ENCODE peak calls at places on chromosomes 13 and 19, in four cellular contexts. O, X, G and S are unnamed samples.

GRCh38 chr13:43725460-43725859 is 61.3 kb downstream of the ENOX1 start:
- DNase-seq in O (no peak), X (no peak), G (no peak), S (no peak)

GRCh38 chr13:64274481-64275217 is 2859.0 kb upstream of the PCDH20 start:
- DNase-seq in O (peak; percentile 50), X (no peak), G (no peak), S (no peak)

GRCh38 chr13:109816979-109817275 is 30.5 kb upstream of the IRS2 start:
- DNase-seq in O (no peak), X (no peak), G (no peak), S (no peak)

GRCh38 chr19:38210458-38210987 is 13.5 kb downstream of the DPF1 start:
- DNase-seq in O (peak; percentile 67), X (no peak), G (no peak), S (no peak)

GRCh38 chr19:55116232-55117062 is 990 bp downstream of the PPP1R12C start:
- DNase-seq in O (peak; percentile 49), X (no peak), G (peak; percentile 63), S (peak; percentile 87)

GRCh38 chr19:2648528-2648937 is 54.0 kb downstream of the GNG7 start:
- DNase-seq in O (peak; percentile 82), X (peak; percentile 56), G (peak; percentile 79), S (peak; percentile 83)

GRCh38 chr13:38656699-38657098 is 30.2 kb upstream of the FREM2 start:
- DNase-seq in O (no peak), X (no peak), G (no peak), S (no peak)

GRCh38 chr19:913080-913748 is at the start of gene R3HDM4:
- DNase-seq in O (peak; percentile 69), X (no peak), G (peak; percentile 92), S (no peak)

GRCh38 chr13:67643656-67644055 is 413.5 kb upstream of the PCDH9 start:
- DNase-seq in O (no peak), X (no peak), G (no peak), S (no peak)

GRCh38 chr19:55490478-55491436 is 2.5 kb downstream of the SSC5D start:
- DNase-seq in O (no peak), X (no peak), G (no peak), S (no peak)

GRCh38 chr19:6822311-6822670 is 49.8 kb downstream of the VAV1 start:
- DNase-seq in O (no peak), X (no peak), G (no peak), S (no peak)

GRCh38 chr19:42291437-42291815 is 10.5 kb upstream of the PRR19 start:
- DNase-seq in O (no peak), X (no peak), G (no peak), S (no peak)

GRCh38 chr19:42289556-42290041 is 12.3 kb upstream of the PRR19 start:
- DNase-seq in O (no peak), X (no peak), G (no peak), S (no peak)

GRCh38 chr19:42288881-42289555 is 12.9 kb upstream of the PRR19 start:
- DNase-seq in O (no peak), X (no peak), G (no peak), S (no peak)

GRCh38 chr19:42290523-42291436 is 11.2 kb upstream of the PRR19 start:
- DNase-seq in O (peak; percentile 58), X (no peak), G (no peak), S (peak; percentile 43)

GRCh38 chr19:42290136-42290522 is 11.8 kb upstream of the PRR19 start:
- DNase-seq in O (no peak), X (no peak), G (no peak), S (no peak)
- TF ChIP-seq SPI1 in O (no peak), X (no peak), G (no peak), S (no peak)

DNA sequence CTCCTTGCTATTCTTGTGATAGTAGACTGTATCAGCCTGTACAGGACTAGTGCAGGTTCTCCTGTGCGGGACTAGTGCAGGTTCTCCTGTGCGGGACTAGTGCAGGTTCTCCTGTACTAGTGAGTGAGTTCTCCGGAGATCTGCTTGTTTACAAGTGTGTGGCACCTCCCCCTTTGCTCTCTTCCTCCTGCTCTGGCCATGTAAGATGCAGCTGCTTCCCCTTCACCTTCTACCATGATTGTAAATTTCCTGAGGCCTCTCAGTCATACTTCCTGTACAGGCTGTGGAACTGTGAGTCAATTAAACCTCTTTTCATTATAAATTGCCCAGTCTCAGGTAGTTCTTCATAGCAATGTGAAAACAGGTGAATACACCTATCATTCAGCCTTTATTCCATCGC is 289.6 kb downstream of the TEX29 start:
- DNase-seq in O (no peak), X (no peak), G (no peak), S (no peak)
- TF ChIP-seq SPI1 in O (no peak), X (no peak), G (no peak), S (no peak)

GRCh38 chr13:20570540-20570939 is 3.6 kb downstream of the IFT88 start:
- DNase-seq in O (no peak), X (no peak), G (no peak), S (no peak)
- TF ChIP-seq SPI1 in O (no peak), X (no peak), G (no peak), S (no peak)

GRCh38 chr19:15137777-15138176 is 30.6 kb downstream of the SYDE1 start:
- DNase-seq in O (no peak), X (no peak), G (no peak), S (no peak)
- TF ChIP-seq SPI1 in O (no peak), X (no peak), G (no peak), S (no peak)

DNA sequence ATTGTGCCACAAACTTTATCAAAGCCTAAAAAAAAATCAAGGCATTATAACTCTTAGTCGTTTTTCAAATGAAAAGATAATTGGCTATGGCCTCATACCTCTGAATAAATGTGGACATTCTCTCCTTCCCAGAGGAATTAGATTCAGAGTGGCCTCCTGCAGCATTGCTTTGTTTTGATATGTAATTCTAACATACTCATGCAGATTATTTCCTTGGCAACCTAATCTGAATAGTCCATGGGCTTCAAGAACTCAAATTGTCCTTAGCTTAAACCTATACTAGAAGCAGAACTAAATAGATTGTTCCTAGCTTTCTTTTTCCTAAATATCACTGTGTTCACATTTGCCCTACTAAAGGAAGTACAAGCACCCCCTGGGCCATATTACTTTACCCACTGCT is 1146.9 kb downstream of the OLFM4 start:
- DNase-seq in O (no peak), X (no peak), G (no peak), S (no peak)
- TF ChIP-seq SPI1 in O (no peak), X (no peak), G (no peak), S (no peak)

GRCh38 chr13:77565635-77566034 is 30.1 kb downstream of the SCEL start:
- DNase-seq in O (no peak), X (no peak), G (no peak), S (no peak)
- TF ChIP-seq SPI1 in O (no peak), X (no peak), G (no peak), S (no peak)

GRCh38 chr19:3699741-3700241 is 477 bp downstream of the PIP5K1C start:
- DNase-seq in O (no peak), X (no peak), G (no peak), S (no peak)

GRCh38 chr19:3700242-3701032 is at the start of gene PIP5K1C:
- DNase-seq in O (peak; percentile 97), X (peak; percentile 47), G (peak; percentile 98), S (peak; percentile 78)

GRCh38 chr19:3697671-3698385 is 2.4 kb downstream of the PIP5K1C start:
- DNase-seq in O (no peak), X (no peak), G (no peak), S (no peak)

GRCh38 chr19:3698386-3698950 is 1.8 kb downstream of the PIP5K1C start:
- DNase-seq in O (no peak), X (no peak), G (no peak), S (no peak)

DNA sequence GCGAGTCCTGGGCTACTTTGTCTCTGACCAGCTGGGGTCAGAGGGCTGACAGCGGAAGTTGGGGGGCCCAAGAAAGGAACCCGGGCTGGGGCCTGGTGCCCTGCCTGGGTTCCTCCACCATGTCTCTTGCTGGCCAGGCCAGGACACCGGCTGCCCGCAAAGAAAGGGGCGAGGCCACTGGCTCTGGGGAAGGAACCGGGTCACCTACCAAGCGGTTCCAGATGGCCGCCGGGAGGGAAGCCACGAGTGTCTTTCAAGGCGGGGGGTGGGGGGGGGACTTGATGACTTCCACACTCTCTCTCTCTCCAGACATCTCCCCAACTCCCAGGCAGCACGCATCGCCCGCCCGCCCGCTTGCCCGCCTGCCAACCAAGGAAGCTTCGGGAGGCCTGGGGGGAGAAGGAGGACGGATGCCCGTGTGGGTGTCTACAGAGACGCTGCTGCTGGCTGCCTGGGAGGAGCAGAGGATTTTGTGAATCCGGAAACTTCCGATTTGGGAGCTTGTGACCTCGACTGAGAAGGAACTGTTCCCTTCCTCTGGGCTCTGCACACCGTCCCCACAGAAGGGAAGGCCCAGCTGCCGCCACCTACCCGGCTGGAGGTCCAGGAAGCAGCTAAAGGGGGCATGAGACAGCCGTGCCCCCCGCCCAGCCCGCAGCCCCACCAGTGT is 1.1 kb downstream of the PIP5K1C start:
- DNase-seq in O (peak; percentile 67), X (no peak), G (peak; percentile 66), S (peak; percentile 74)
- TF ChIP-seq SPI1 in O (no peak), X (peak; percentile 18), G (no peak), S (no peak)

GRCh38 chr13:94542917-94543316 is 53.0 kb downstream of the TGDS start:
- DNase-seq in O (no peak), X (no peak), G (no peak), S (no peak)

GRCh38 chr13:94535775-94536174 is 56.3 kb upstream of the DCT start:
- DNase-seq in O (no peak), X (no peak), G (no peak), S (no peak)

GRCh38 chr13:94534171-94534570 is 54.7 kb upstream of the DCT start:
- DNase-seq in O (no peak), X (no peak), G (no peak), S (no peak)

GRCh38 chr13:94535231-94535630 is 55.7 kb upstream of the DCT start:
- DNase-seq in O (no peak), X (no peak), G (no peak), S (no peak)

GRCh38 chr13:94537740-94538630 is 58.0 kb downstream of the TGDS start:
- DNase-seq in O (no peak), X (no peak), G (no peak), S (no peak)
- TF ChIP-seq SPI1 in O (no peak), X (no peak), G (no peak), S (no peak)